ENCODE peak calls at places on chromosomes 6 and 20, in four cellular contexts. T is PC-9, H is fibroblast of mammary gland, F is prostate gland. A is an unnamed sample.

GRCh38 chr6:24930386-24930785 is 5.4 kb downstream of the RIPOR2 start:
- DNase-seq in H (peak), F (no peak), T (no peak), A (peak)

GRCh38 chr6:30742316-30743098 is at the start of gene FLOT1:
- DNase-seq in F (peak), H (peak), T (peak), A (peak)

GRCh38 chr20:21826946-21827345 is 121.5 kb downstream of the PAX1 start:
- DNase-seq in H (no peak), F (no peak), T (no peak), A (no peak)

GRCh38 chr6:16974387-16974673 is 127.5 kb upstream of the STMND1 start:
- DNase-seq in F (no peak), T (no peak), H (no peak), A (no peak)

GRCh38 chr20:17295151-17295726 is 68.4 kb downstream of the PCSK2 start:
- DNase-seq in F (no peak), T (no peak), H (no peak), A (no peak)

GRCh38 chr6:92329416-92329815 is 1089.9 kb downstream of the EPHA7 start:
- DNase-seq in T (no peak), F (no peak), H (no peak), A (no peak)

GRCh38 chr6:89581669-89582068 is 56.9 kb downstream of the LYRM2 start:
- DNase-seq in H (no peak), T (no peak), F (no peak), A (no peak)

GRCh38 chr6:37258405-37258704 is 411 bp upstream of the TMEM217 start:
- DNase-seq in H (no peak), F (no peak), T (no peak), A (peak)

GRCh38 chr6:157804448-157805327 is 18.4 kb upstream of the SNX9 start:
- DNase-seq in H (peak), F (no peak), T (no peak), A (peak)

GRCh38 chr6:125904871-125905270 is 51.7 kb upstream of the HINT3 start:
- DNase-seq in F (no peak), H (peak), T (no peak), A (peak)

GRCh38 chr20:48155231-48155630 is 369.9 kb upstream of the SULF2 start:
- DNase-seq in T (no peak), H (no peak), F (no peak), A (no peak)

GRCh38 chr6:149166324-149166723 is 151.2 kb upstream of the TAB2 start:
- DNase-seq in H (no peak), T (no peak), F (no peak), A (peak)

GRCh38 chr20:37421988-37422387 is 76.0 kb downstream of the SRC start:
- DNase-seq in F (no peak), H (no peak), T (no peak), A (no peak)

GRCh38 chr6:138508676-138508988 is 9.3 kb upstream of the NHSL1 start:
- DNase-seq in H (no peak), F (no peak), T (no peak), A (no peak)

GRCh38 chr20:50360921-50361320 is 149.3 kb upstream of the PTPN1 start:
- DNase-seq in H (no peak), F (no peak), T (no peak), A (no peak)

GRCh38 chr6:135935951-135936601 is 84.6 kb downstream of the PDE7B start:
- DNase-seq in F (peak), T (peak), H (peak), A (peak)

GRCh38 chr6:14119764-14120163 is 2.2 kb downstream of the CD83 start:
- DNase-seq in T (no peak), H (peak), F (no peak), A (no peak)

GRCh38 chr6:147530132-147531060 is 21.9 kb downstream of the SAMD5 start:
- DNase-seq in H (no peak), T (no peak), F (no peak), A (no peak)

GRCh38 chr20:45419188-45420091 is 3.5 kb downstream of the PIGT start:
- DNase-seq in T (peak), H (peak), F (peak), A (peak)

GRCh38 chr6:70956451-70957283 is at the start of gene B3GAT2:
- DNase-seq in F (peak), T (no peak), H (peak), A (peak)

GRCh38 chr6:69584536-69584912 is 212.3 kb downstream of the LMBRD1 start:
- DNase-seq in F (no peak), T (no peak), H (no peak), A (no peak)

GRCh38 chr20:62427172-62428007 is at the start of gene RBBP8NL:
- DNase-seq in F (peak), T (peak), H (no peak), A (no peak)

GRCh38 chr20:24778585-24779031 is 170.5 kb upstream of the CST7 start:
- DNase-seq in H (no peak), T (no peak), F (no peak), A (no peak)

GRCh38 chr6:16769131-16769985 is 8.1 kb upstream of the ATXN1 start:
- DNase-seq in H (peak), T (peak), F (peak), A (peak)

GRCh38 chr20:20367681-20368413 is at the start of gene INSM1:
- DNase-seq in H (no peak), T (no peak), F (no peak), A (no peak)

GRCh38 chr6:62672989-62673388 is 387.0 kb upstream of the KHDRBS2 start:
- DNase-seq in T (no peak), F (no peak), H (no peak), A (no peak)

GRCh38 chr6:63805808-63806572 is 170.4 kb downstream of the PHF3 start:
- DNase-seq in H (peak), F (peak), T (peak), A (peak)

GRCh38 chr6:63805345-63805744 is 169.7 kb downstream of the PHF3 start:
- DNase-seq in T (no peak), F (no peak), H (no peak), A (no peak)

GRCh38 chr6:63806573-63806913 is 170.9 kb downstream of the PHF3 start:
- DNase-seq in T (no peak), F (peak), H (no peak), A (no peak)

GRCh38 chr6:63808576-63808975 is 173.0 kb downstream of the PHF3 start:
- DNase-seq in H (no peak), F (no peak), T (no peak), A (no peak)

GRCh38 chr6:63807056-63807455 is 171.5 kb downstream of the PHF3 start:
- DNase-seq in F (no peak), T (no peak), H (no peak), A (no peak)
- H3K4me3 ChIP-seq in F (no peak), T (no peak), H (no peak), A (no peak)

GRCh38 chr20:53959849-53960585 is 110.4 kb downstream of the BCAS1 start:
- DNase-seq in T (peak), F (no peak), H (peak), A (peak)

GRCh38 chr20:53963670-53964466 is 106.5 kb downstream of the BCAS1 start:
- DNase-seq in F (no peak), H (no peak), T (peak), A (no peak)

GRCh38 chr20:53960586-53961386 is 109.6 kb downstream of the BCAS1 start:
- DNase-seq in T (peak), F (no peak), H (peak), A (peak)

GRCh38 chr20:53962388-53962787 is 108.0 kb downstream of the BCAS1 start:
- DNase-seq in T (peak), F (no peak), H (no peak), A (no peak)

GRCh38 chr20:53961527-53961926 is 108.9 kb downstream of the BCAS1 start:
- DNase-seq in F (no peak), H (no peak), T (no peak), A (no peak)
- H3K4me3 ChIP-seq in F (no peak), H (no peak), T (no peak), A (no peak)

GRCh38 chr6:50471041-50471440 is 242.3 kb upstream of the TFAP2D start:
- DNase-seq in T (no peak), F (no peak), H (no peak), A (no peak)
- H3K4me3 ChIP-seq in T (no peak), F (no peak), H (no peak), A (no peak)

GRCh38 chr20:18416478-18416877 is 50.4 kb downstream of the DZANK1 start:
- DNase-seq in H (no peak), T (no peak), F (no peak), A (no peak)

GRCh38 chr20:18414140-18414539 is 52.7 kb downstream of the DZANK1 start:
- DNase-seq in F (no peak), T (no peak), H (no peak), A (no peak)

DNA sequence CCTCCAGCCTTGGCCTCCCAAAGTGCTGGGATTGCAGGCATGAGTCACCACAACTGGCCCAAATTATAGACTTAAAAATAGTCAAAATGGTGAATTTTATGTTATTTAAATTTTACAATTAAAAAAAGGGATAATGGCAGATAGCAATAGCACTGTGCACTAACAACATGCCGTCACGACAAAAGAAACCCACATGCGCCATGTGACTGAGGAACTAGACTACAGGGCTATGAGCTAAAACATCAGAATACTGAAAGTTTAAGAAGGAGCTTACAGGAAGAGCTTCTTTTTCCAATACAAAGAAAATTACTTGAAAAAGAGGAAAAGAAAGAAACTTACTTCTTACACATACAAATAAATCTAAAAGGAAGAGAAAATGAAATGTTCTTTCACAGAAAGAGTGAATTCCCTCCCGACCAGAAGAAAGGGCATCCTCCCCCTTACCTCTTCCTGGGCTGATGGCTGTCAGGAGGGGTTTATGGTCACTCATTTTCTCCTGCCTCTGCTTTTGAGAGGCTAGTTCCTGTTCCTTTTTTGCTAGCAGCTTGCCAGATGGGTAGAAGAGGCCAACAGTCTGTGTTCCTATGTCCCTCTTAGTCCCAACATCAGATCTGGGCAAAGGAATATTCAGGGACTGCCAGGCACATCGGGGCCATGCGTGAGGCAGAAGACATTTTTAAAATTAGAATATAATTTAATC is 54.5 kb downstream of the DZANK1 start:
- DNase-seq in T (no peak), H (no peak), F (no peak), A (no peak)
- H3K4me3 ChIP-seq in T (no peak), H (no peak), F (no peak), A (no peak)

DNA sequence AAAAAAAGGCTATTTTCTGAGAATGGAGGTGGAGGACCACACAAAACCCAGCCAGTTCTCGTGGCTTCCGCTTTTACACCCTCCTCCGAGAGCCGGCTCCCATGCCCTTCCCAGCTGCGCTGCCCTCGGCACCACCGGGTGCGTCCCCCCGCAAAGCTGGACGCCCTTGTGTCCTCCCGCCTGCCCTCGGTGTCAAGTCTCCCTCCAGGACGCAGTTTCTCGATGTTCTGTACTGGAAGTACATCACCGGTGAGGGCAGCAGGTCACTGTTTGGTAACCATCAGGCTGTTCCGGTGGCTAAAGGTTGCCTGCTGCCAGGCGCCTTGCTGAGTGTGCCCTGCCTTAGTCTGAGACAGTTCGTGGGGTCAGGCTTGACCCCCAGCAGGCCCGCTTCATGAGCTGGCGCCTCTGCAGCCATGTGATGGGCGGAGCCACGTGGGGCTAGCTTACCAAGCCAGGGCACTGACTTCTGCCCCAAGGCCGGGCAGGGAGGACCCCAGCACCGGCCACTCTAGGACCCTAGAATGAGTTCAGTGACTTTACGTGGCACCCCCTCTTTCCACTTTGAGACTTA is 34.6 kb downstream of the RREB1 start:
- DNase-seq in F (no peak), T (no peak), H (no peak), A (no peak)
- H3K4me3 ChIP-seq in F (no peak), T (no peak), H (no peak), A (no peak)

GRCh38 chr6:32147401-32148132 is 4.2 kb downstream of the PRRT1 start:
- DNase-seq in H (no peak), F (no peak), T (no peak), A (no peak)
- H3K4me3 ChIP-seq in H (no peak), F (no peak), T (no peak), A (no peak)